ENCODE peak calls at places on chromosome 16, in nine cellular contexts. O is heart right ventricle, F is mesothelial cell of epicardium, Q is endodermal cell, G is cardiac fibroblast, C is Peyer's patch, L is colonic mucosa, Z is endothelial cell, U is mucosa of descending colon. S is an unnamed sample.

GRCh38 chr16:72978212-72978611 is 69.7 kb downstream of the ZFHX3 start:
- DNase-seq in Q (no peak), F (no peak), O (no peak), Z (no peak), C (no peak), U (no peak), L (no peak), G (peak), S (no peak)

GRCh38 chr16:53022374-53022773 is 30.3 kb downstream of the CHD9NB start:
- DNase-seq in Z (peak), G (peak), L (peak), F (no peak), Q (peak), U (no peak), C (no peak), O (peak), S (peak)

GRCh38 chr16:4602330-4602729 is 12.4 kb downstream of the UBALD1 start:
- DNase-seq in O (no peak), Z (no peak), C (no peak), G (no peak), Q (peak), U (no peak), L (no peak), F (no peak), S (no peak)

GRCh38 chr16:59204589-59204988 is 470.5 kb upstream of the GOT2 start:
- DNase-seq in O (no peak), F (no peak), Z (no peak), C (no peak), G (no peak), L (no peak), U (no peak), Q (no peak), S (no peak)

GRCh38 chr16:88790312-88791150 is 5.5 kb upstream of the PIEZO1 start:
- DNase-seq in C (peak), Q (no peak), U (peak), G (no peak), Z (no peak), L (no peak), F (no peak), O (no peak), S (peak)

GRCh38 chr16:58345574-58346354 is 46.5 kb upstream of the GINS3 start:
- DNase-seq in Q (no peak), U (no peak), F (no peak), O (no peak), Z (no peak), L (no peak), G (peak), C (no peak), S (no peak)

GRCh38 chr16:14251419-14251818 is 180.3 kb downstream of the MRTFB start:
- DNase-seq in Q (no peak), L (no peak), Z (no peak), G (no peak), C (no peak), F (no peak), O (no peak), U (no peak), S (no peak)

GRCh38 chr16:22370038-22370541 is 4.3 kb downstream of the CDR2 start:
- DNase-seq in U (no peak), L (no peak), O (no peak), Q (no peak), C (no peak), Z (no peak), F (no peak), G (peak), S (no peak)

GRCh38 chr16:15757630-15758251 is 99.1 kb downstream of the MYH11 start:
- DNase-seq in U (no peak), F (no peak), G (no peak), O (no peak), Q (no peak), Z (no peak), C (no peak), L (no peak), S (peak)

GRCh38 chr16:48215738-48216137 is 28.4 kb upstream of the LONP2 start:
- DNase-seq in O (no peak), Z (no peak), G (no peak), C (no peak), F (no peak), U (no peak), Q (no peak), L (no peak), S (no peak)

GRCh38 chr16:71746442-71747046 is 22.0 kb upstream of the PHLPP2 start:
- DNase-seq in G (peak), Q (no peak), Z (no peak), O (no peak), L (peak), C (no peak), U (no peak), F (no peak), S (peak)
- TF ChIP-seq CTCF in G (peak), Q (peak), Z (peak), O (peak), L (peak), C (peak), U (peak), F (peak), S (peak)

GRCh38 chr16:70736454-70737376 is 50.9 kb upstream of the MTSS2 start:
- DNase-seq in U (no peak), G (no peak), F (no peak), Z (no peak), L (no peak), C (no peak), O (no peak), Q (peak), S (peak)

GRCh38 chr16:70739389-70739788 is 53.5 kb upstream of the MTSS2 start:
- DNase-seq in G (no peak), F (no peak), O (no peak), C (no peak), U (no peak), Z (no peak), L (no peak), Q (no peak), S (no peak)

GRCh38 chr16:70737377-70738082 is 51.7 kb upstream of the MTSS2 start:
- DNase-seq in U (peak), Z (no peak), L (no peak), Q (no peak), C (peak), F (no peak), O (peak), G (peak), S (peak)

GRCh38 chr16:70740174-70740918 is 54.5 kb upstream of the MTSS2 start:
- DNase-seq in F (no peak), C (no peak), G (no peak), O (no peak), Z (no peak), L (no peak), Q (no peak), U (no peak), S (no peak)

DNA sequence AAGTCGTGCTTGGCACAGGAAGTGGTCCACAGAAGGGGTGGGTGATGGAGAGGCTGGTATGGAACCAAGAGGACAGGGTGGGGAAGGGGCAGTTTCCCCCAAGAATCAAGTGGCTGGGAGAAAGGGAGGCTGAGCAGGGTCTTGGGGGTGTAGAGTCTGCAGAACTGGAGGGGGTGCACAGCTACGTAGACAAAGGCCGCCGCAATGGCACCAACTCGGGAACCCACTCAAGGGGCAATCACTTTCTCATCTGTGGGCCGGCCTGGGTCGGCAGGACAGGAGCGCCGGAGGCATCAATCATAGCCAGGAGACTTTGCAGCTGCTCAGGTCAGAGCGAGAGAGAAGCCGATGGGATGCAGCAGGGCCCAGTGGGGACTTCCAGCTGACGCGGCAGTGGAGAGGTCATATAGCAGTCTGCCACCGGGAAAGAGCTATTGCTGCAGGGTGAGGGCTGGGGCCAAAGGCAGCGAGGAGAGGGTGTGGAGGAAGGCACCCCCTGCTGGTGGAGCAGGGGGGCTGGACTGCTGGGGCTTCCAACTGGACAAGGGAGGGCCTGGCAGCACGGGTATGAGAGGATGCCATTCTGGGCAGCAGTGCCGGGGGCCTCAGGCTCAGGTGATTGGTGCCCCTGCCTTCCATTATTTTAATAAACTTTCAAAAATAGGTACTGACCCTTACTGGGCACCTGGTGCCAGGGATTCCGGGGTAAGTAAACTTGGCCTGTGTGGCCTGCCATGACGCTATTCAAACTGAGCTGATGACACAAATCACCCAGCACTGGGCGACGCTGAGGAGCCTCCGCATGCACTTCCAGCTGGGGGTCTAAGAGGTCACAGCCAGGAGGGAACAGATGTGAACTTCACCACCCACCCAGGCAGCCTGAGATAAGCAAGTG is 52.5 kb upstream of the MTSS2 start:
- DNase-seq in O (peak), U (no peak), F (no peak), L (no peak), Z (peak), G (peak), Q (peak), C (no peak), S (peak)
- TF ChIP-seq CTCF in O (peak), U (no peak), F (peak), L (peak), Z (peak), G (peak), Q (peak), C (peak), S (peak)

GRCh38 chr16:2303923-2304322 is 36.0 kb upstream of the RNPS1 start:
- DNase-seq in L (no peak), Q (no peak), F (no peak), O (no peak), U (no peak), C (no peak), G (no peak), Z (no peak), S (no peak)
- TF ChIP-seq CTCF in L (no peak), Q (no peak), F (no peak), O (no peak), U (no peak), C (no peak), G (no peak), Z (no peak), S (no peak)

DNA sequence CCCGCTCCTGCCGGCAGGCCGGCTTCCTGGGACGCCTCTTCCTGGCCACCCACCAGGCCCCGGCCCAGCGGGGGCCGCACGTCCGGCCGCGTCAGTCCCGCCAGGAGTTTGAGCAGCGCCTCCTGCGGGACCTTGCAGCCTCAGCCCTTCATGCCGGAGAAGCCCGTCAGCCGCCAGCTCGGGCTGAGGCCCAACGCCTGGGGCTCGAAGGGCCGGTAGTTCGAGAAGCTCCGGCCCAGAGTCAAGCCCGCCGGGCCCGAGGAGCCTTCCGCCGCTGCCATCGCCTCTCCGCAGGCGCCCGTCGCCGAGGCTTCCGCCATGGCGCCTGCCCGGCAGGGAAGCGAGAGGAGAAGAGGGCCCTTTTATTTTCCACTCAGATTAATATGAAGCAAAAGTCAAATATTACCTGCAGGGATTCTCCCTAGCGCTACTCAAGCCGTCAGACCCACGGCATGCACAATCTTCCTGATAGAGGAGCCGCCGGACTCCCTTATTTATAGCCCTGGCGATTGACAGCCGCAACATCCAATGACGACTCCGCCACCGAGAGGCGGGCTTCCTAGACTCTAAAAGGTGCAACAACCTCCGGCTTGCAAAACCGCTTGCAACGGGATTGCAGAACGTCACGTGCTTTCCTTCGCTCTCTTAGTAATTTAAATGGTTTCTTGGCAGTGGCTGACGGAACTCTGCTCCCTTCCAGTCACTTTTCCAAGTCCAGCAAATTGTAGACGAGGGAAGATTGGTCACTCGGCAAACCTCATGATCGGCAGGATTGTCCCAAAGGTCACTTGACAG is at the start of gene SEPHS2:
- DNase-seq in C (peak), U (peak), L (peak), Q (peak), G (peak), Z (peak), F (peak), O (peak), S (peak)
- TF ChIP-seq CTCF in C (peak), U (no peak), L (peak), Q (peak), G (peak), Z (peak), F (peak), O (peak), S (peak)

DNA sequence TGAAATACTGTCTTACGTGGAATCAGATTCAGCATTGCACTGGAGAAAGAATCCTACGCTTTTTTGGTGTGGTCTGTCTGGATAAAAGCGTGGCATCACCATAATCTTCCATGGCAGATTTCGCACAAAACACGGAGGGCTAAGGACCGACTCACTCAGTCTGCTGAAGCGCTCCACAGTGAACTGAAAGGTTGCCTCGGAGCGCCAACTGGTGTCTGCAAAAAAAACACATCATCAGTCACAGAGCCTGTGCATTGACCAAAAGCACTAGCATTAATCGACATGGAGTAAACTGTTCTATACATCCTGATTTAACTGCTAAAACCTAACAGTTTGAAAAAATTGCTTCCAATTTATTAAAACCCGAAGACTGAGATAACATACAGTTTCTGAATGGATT is 40.5 kb downstream of the USP7 start:
- DNase-seq in O (no peak), Q (no peak), F (no peak), L (no peak), C (no peak), U (no peak), G (no peak), Z (no peak), S (no peak)
- TF ChIP-seq CTCF in O (no peak), Q (peak), F (no peak), L (no peak), C (no peak), U (no peak), G (no peak), Z (no peak), S (no peak)

GRCh38 chr16:714558-715447 is at the start of gene METRN:
- DNase-seq in U (peak), L (peak), Q (peak), Z (peak), F (peak), O (peak), C (peak), G (peak), S (peak)
- TF ChIP-seq CTCF in U (no peak), L (no peak), Q (no peak), Z (no peak), F (no peak), O (no peak), C (no peak), G (no peak), S (no peak)

GRCh38 chr16:87166321-87166720 is 150.9 kb downstream of the C16orf95 start:
- DNase-seq in G (no peak), F (no peak), U (no peak), O (no peak), L (no peak), C (no peak), Z (no peak), Q (no peak), S (no peak)
- TF ChIP-seq CTCF in G (no peak), F (no peak), U (no peak), O (no peak), L (no peak), C (no peak), Z (no peak), Q (no peak), S (no peak)

GRCh38 chr16:23896832-23897821 is 61.3 kb downstream of the PRKCB start:
- DNase-seq in L (no peak), U (no peak), O (no peak), C (no peak), Q (no peak), G (no peak), F (no peak), Z (no peak), S (no peak)
- TF ChIP-seq CTCF in L (no peak), U (no peak), O (no peak), C (no peak), Q (no peak), G (no peak), F (no peak), Z (no peak), S (no peak)

DNA sequence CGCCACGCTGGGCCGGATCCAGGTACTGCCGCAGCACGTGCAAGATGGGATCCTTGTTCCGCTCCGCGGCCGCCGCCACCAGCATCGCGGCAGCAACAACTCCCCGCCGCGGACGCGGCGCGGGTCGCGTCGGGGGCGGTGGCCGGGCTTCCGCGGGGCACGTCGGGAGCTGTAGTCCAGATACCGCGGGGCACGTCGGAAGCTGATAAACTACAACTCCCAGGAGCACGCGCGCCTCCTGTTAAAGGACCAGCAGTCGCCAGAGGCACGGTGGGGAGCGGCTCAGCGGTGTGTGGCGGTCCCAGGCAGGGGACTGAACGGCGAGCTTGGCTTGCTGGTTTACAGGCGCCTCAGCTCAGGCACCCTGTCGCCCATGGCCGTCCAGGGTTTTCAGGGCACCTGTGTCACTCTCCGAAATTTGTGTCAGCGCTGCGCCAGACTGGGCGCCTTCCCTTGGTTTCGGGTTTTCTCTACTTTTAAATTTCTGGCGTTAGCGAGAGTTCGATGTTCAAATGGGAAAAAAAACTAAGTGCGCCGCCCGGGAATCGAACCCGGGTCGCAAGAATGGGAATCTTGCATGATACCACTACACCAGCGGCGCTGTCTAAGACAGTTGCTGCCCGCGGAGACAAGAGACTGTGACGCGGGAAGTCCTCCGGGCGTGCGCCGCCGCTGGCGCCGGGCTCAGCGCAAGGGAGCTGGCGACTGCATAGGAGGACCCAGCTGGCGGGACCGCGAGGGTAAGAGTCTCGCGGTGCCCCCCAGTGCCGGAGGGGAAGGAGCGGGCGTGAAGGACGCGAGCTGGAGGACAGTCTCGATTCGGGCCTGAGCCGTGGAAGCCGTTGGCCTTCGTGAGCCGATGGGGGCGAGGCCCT is at the start of gene METTL26:
- DNase-seq in O (peak), U (peak), C (peak), Q (peak), L (peak), Z (peak), G (peak), F (peak), S (peak)
- TF ChIP-seq CTCF in O (no peak), U (no peak), C (peak), Q (peak), L (no peak), Z (no peak), G (no peak), F (no peak), S (no peak)

S was measured in activated CD8-positive, alpha-beta T cell treated with anti-CD3 and anti-CD28 coated beads for 36 hours.